ENCODE peak calls at places on chromosomes 11 and 22, in ten cellular contexts. F is WTC11, D is lower leg skin, H is bronchial epithelial cell, Y is colonic mucosa, O is astrocyte, T is type B pancreatic cell, S is lung, M is ascending aorta, I is foreskin keratinocyte. A is an unnamed sample.

GRCh38 chr11:47216141-47216798 is 1.5 kb downstream of the DDB2 start:
- DNase-seq in F (no peak), D (peak), H (peak), Y (peak), O (peak), T (no peak), S (peak), M (peak), I (peak), A (peak)

GRCh38 chr11:113715882-113716625 is 9.9 kb upstream of the TMPRSS5 start:
- DNase-seq in F (no peak), D (no peak), H (no peak), Y (no peak), O (no peak), T (no peak), S (no peak), M (no peak), I (no peak), A (no peak)

GRCh38 chr11:125995313-125995712 is 49.5 kb downstream of the VSIG10L2 start:
- DNase-seq in F (no peak), D (no peak), H (no peak), Y (no peak), O (peak), T (no peak), S (no peak), M (no peak), I (no peak), A (no peak)

GRCh38 chr11:129023968-129024676 is 81.5 kb upstream of the TP53AIP1 start:
- DNase-seq in F (peak), D (no peak), H (peak), Y (peak), O (peak), T (no peak), S (peak), M (no peak), I (peak), A (no peak)

GRCh38 chr11:118572075-118572913 is at the start of gene ARCN1:
- DNase-seq in F (peak), D (peak), H (peak), Y (peak), O (peak), T (peak), S (peak), M (peak), I (peak), A (peak)

GRCh38 chr11:102761646-102762238 is 18.7 kb downstream of the MMP10 start:
- DNase-seq in F (no peak), D (no peak), H (no peak), Y (no peak), O (peak), T (no peak), S (no peak), M (no peak), I (peak), A (no peak)

GRCh38 chr22:41226728-41227655 is 13.7 kb downstream of the CHADL start:
- DNase-seq in F (no peak), D (no peak), H (no peak), Y (no peak), O (no peak), T (no peak), S (no peak), M (no peak), I (no peak), A (no peak)

GRCh38 chr22:19289475-19290161 is 1.9 kb downstream of the CLTCL1 start:
- DNase-seq in F (no peak), D (no peak), H (peak), Y (no peak), O (peak), T (peak), S (no peak), M (no peak), I (peak), A (peak)

GRCh38 chr11:1750840-1751520 is 585 bp upstream of the IFITM10 start:
- DNase-seq in F (no peak), D (no peak), H (no peak), Y (no peak), O (no peak), T (no peak), S (no peak), M (peak), I (no peak), A (no peak)

GRCh38 chr22:25447067-25447688 is 117.3 kb upstream of the GRK3 start:
- DNase-seq in F (no peak), D (no peak), H (no peak), Y (no peak), O (no peak), T (no peak), S (no peak), M (no peak), I (no peak), A (no peak)

GRCh38 chr11:61472868-61473267 is 35.7 kb upstream of the LRRC10B start:
- DNase-seq in F (no peak), D (no peak), H (no peak), Y (no peak), O (peak), T (no peak), S (no peak), M (peak), I (no peak), A (no peak)

GRCh38 chr22:22684605-22685561 is 40.5 kb downstream of the GGTLC2 start:
- DNase-seq in F (peak), D (no peak), H (no peak), Y (peak), O (peak), T (no peak), S (no peak), M (peak), I (no peak), A (no peak)

GRCh38 chr11:2540521-2541320 is 95.9 kb downstream of the KCNQ1 start:
- DNase-seq in F (no peak), D (peak), H (no peak), Y (no peak), O (no peak), T (no peak), S (no peak), M (peak), I (no peak), A (peak)

GRCh38 chr11:101583180-101584128 is at the start of gene TRPC6:
- DNase-seq in F (peak), D (no peak), H (peak), Y (no peak), O (peak), T (peak), S (no peak), M (no peak), I (peak), A (no peak)

GRCh38 chr11:2761131-2762030 is 61.6 kb upstream of the KCNQ1OT1 start:
- DNase-seq in F (peak), D (peak), H (no peak), Y (peak), O (no peak), T (peak), S (peak), M (peak), I (no peak), A (peak)

GRCh38 chr11:41954034-41954433 is 494.6 kb upstream of the LRRC4C start:
- DNase-seq in F (no peak), D (no peak), H (peak), Y (no peak), O (peak), T (no peak), S (no peak), M (no peak), I (peak), A (no peak)

GRCh38 chr22:17952273-17952801 is 72.0 kb downstream of the MICAL3 start:
- DNase-seq in F (no peak), D (no peak), H (peak), Y (peak), O (no peak), T (no peak), S (no peak), M (no peak), I (no peak), A (no peak)

DNA sequence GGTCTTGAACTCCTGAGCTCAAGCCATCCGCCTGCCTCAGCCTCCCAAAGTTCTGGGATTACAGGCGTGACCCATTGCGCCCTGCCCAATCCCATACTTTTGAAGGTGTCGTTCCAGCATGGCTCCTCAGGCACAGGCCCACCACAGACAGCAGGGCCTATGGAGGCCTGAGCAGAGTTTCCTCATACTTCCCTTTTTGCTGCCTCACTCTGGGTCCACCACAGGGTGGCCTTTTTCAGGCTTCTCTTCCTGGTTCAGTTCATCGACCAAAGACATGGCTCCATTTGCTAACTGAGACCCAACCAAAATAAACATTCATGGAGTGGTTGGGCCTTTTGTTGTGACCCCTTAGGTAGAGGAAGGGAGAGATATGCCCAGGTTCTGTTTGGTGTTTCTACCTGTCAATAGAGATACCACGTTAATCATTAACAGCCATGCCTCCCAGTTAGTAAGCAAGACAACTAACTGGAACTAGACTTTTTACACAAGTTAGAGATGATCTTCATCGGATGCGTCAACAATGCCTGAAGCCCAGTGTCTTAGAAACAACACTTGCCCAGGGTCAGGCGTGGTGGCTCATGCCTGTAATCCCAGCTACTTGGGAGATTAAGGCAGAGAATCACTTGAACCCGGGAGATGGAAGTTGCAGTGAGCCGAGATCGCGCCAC is 35.1 kb downstream of the TRIOBP start:
- DNase-seq in F (no peak), D (no peak), H (no peak), Y (peak), O (no peak), T (no peak), S (no peak), M (no peak), I (no peak), A (no peak)
- TF ChIP-seq CTCF in F (no peak), D (no peak), H (no peak), Y (no peak), O (no peak), T (peak), S (no peak), M (no peak), I (peak), A (no peak)

GRCh38 chr22:50459443-50460140 is 15.2 kb downstream of the SBF1 start:
- DNase-seq in F (no peak), D (no peak), H (no peak), Y (no peak), O (no peak), T (no peak), S (no peak), M (no peak), I (no peak), A (no peak)
- TF ChIP-seq CTCF in F (no peak), D (no peak), H (no peak), Y (no peak), O (no peak), T (no peak), S (no peak), M (no peak), I (peak), A (no peak)

GRCh38 chr11:124195419-124195734 is 12.2 kb downstream of the OR10D3 start:
- DNase-seq in F (no peak), D (no peak), H (no peak), Y (no peak), O (no peak), T (no peak), S (no peak), M (no peak), I (no peak), A (no peak)
- TF ChIP-seq CTCF in F (no peak), D (no peak), H (no peak), Y (no peak), O (no peak), T (no peak), S (no peak), M (no peak), I (no peak), A (peak)

DNA sequence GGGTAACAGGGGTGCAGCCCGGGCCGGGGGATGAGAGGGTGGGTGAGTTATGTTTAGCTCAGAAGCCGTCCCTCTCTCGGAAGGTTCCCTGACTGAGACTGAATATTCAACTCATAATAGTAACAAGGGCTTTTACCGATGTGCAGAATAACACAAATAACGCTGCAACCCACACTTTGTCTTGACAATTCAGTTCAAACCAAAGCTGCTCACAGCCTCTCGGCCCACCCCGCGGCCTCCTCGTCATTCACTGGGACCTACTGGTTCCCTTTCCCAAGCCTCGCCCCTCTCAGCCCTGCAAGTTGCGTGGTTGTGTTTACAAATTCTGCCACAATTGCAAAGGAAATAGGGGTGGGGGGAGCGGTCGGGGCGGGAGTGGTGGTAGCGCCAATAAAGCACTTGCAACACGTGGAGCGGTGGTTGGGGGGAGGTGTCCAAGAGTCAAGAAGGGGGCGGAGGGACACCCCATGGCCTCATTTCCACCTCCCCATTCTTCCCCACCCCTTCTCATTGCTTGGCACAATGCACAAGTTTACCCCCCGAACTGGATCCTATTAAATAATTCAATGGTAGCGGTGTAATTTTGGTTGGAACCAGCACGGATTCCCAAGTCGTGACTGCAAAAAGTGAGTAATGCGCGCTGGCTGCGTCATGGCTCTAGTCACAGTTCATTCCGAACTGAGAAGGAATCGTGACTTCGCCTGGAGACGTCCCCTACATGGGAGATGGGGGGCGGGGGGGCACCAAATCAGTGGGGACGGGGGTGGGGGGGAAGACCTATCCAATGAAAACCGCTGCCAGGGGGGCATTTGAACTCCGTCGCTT is 102.0 kb upstream of the HSD17B12 start:
- DNase-seq in F (no peak), D (no peak), H (peak), Y (no peak), O (peak), T (no peak), S (no peak), M (no peak), I (peak), A (no peak)
- TF ChIP-seq CTCF in F (no peak), D (no peak), H (no peak), Y (no peak), O (no peak), T (no peak), S (no peak), M (no peak), I (no peak), A (no peak)

GRCh38 chr11:94171693-94172440 is 43.2 kb downstream of the PANX1 start:
- DNase-seq in F (peak), D (no peak), H (no peak), Y (peak), O (no peak), T (no peak), S (no peak), M (no peak), I (no peak), A (peak)
- TF ChIP-seq CTCF in F (peak), D (no peak), H (peak), Y (peak), O (peak), T (peak), S (peak), M (peak), I (peak), A (peak)

DNA sequence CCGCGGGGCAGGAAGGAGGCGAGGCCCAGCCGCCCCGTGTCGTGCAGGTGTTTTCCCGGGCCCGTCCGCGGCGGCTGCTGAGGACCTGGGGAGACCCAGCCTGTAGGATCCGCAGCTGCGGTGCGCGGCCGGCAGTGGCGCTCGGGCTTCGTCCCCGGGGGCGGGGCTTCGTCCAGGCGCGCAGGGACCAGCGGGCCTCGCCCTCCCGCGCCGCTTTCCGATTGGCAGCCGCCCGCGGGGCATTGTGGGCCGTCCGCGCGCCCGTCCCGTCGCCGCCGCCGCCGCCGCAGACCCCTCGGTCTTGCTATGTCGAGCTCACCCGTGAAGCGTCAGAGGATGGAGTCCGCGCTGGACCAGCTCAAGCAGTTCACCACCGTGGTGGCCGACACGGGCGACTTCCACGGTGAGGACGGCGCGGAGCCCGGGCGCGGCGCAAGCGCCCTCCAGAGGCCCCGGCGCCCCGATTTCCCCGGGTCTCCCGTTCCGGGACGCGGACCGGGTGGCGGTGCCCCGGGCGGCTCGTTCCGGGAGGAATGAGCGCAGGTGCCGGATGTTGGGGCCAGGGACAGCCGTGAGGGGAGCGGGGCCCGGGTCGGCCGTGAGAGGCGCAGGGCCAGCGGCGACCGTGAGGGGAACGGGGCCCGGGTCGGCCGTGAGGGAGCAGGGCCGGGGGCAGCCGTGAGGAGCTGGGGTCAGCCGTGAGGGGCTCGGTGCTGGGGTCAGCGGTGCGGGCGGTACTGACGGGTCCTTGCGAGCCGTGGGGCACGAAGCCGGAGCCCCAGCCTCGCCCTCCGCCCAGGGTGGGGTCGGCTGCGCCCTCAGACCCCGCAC is at the start of gene TALDO1:
- DNase-seq in F (peak), D (peak), H (peak), Y (peak), O (peak), T (peak), S (peak), M (peak), I (peak), A (peak)
- TF ChIP-seq CTCF in F (no peak), D (no peak), H (peak), Y (no peak), O (no peak), T (peak), S (peak), M (peak), I (peak), A (no peak)

GRCh38 chr22:44700456-44700855 is 1.5 kb upstream of the PRR5 start:
- DNase-seq in F (no peak), D (no peak), H (no peak), Y (no peak), O (no peak), T (no peak), S (no peak), M (no peak), I (no peak), A (no peak)
- TF ChIP-seq CTCF in F (no peak), D (no peak), H (no peak), Y (no peak), O (no peak), T (no peak), S (no peak), M (no peak), I (no peak), A (no peak)

GRCh38 chr11:123033895-123034294 is 28.0 kb downstream of the HSPA8 start:
- DNase-seq in F (no peak), D (no peak), H (no peak), Y (no peak), O (no peak), T (no peak), S (no peak), M (no peak), I (no peak), A (no peak)
- TF ChIP-seq CTCF in F (no peak), D (no peak), H (peak), Y (no peak), O (peak), T (no peak), S (no peak), M (no peak), I (peak), A (no peak)

GRCh38 chr11:64343740-64344133 is 3.7 kb downstream of the CCDC88B start:
- DNase-seq in F (peak), D (no peak), H (no peak), Y (peak), O (no peak), T (no peak), S (no peak), M (no peak), I (no peak), A (no peak)
- TF ChIP-seq CTCF in F (no peak), D (no peak), H (peak), Y (peak), O (no peak), T (peak), S (no peak), M (no peak), I (peak), A (no peak)

DNA sequence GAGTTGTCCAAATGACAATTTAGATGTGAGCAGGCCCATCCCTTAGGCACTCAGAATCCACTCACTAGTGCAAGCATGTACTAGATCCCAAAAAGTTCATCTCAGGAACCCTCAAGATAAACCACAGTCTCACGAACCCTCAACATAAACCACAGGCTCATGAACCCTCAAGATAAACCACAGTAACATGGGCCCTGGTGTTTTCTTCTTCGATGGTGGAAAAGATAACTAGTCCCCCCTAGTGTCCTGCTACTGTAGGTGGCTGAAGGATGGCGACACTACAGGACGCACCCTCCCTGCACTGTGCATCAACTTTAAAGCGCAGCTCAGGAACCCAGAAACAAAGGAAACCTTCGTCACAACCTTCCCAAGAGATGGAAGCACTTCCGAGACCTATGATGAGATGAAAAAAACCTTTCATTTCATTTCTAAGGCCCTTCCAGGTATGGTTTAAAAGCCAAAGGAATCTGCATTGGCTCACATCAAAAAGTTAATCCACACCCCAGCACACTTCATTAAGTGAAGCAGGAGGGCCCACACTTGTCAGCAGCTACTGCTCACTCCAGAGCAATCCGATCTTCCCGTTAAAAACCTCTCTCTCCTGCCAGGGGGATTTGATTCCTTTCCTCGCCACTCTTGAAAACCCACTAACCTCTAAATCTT is 2.4 kb downstream of the LARGE1 start:
- DNase-seq in F (peak), D (no peak), H (no peak), Y (no peak), O (no peak), T (no peak), S (no peak), M (no peak), I (no peak), A (no peak)
- TF ChIP-seq CTCF in F (no peak), D (no peak), H (no peak), Y (no peak), O (no peak), T (peak), S (no peak), M (peak), I (peak), A (no peak)